ENCODE peak calls at places on chromosomes 7 and 10, in four cellular contexts. D is NCI-H460, F is NCI-H1092, L is endothelial cell. J is an unnamed sample.

GRCh38 chr7:39978252-39978934 is 28.3 kb downstream of the CDK13 start:
- DNase-seq in D (no peak), F (no peak), L (no peak), J (no peak)

GRCh38 chr10:86031-86430 is 36.9 kb upstream of the TUBB8 start:
- DNase-seq in D (no peak), F (no peak), L (no peak), J (no peak)

GRCh38 chr10:17335065-17335464 is 107.0 kb downstream of the VIM start:
- DNase-seq in D (no peak), F (no peak), L (no peak), J (no peak)

GRCh38 chr10:114282526-114282925 is 43.5 kb downstream of the VWA2 start:
- DNase-seq in D (no peak), F (no peak), L (no peak), J (no peak)

GRCh38 chr7:106139253-106140251 is 27.4 kb upstream of the SYPL1 start:
- DNase-seq in D (no peak), F (no peak), L (no peak), J (no peak)

GRCh38 chr7:43954524-43955228 is 28.4 kb downstream of the UBE2D4 start:
- DNase-seq in D (peak), F (peak), L (peak), J (peak)

GRCh38 chr7:366171-366916 is 76.4 kb downstream of the FOXL3 start:
- DNase-seq in D (no peak), F (no peak), L (no peak), J (no peak)

GRCh38 chr7:43761382-43761781 is 2.9 kb downstream of the BLVRA start:
- DNase-seq in D (no peak), F (no peak), L (no peak), J (no peak)

GRCh38 chr10:8050561-8051108 is 3.9 kb upstream of the GATA3 start:
- DNase-seq in D (no peak), F (no peak), L (no peak), J (no peak)

GRCh38 chr7:3598855-3599254 is 297.8 kb downstream of the SDK1 start:
- DNase-seq in D (no peak), F (no peak), L (no peak), J (no peak)

GRCh38 chr7:80508440-80508839 is 3.4 kb downstream of the GNAT3 start:
- DNase-seq in D (no peak), F (no peak), L (no peak), J (no peak)

GRCh38 chr10:109277456-109277855 is 645.9 kb downstream of the XPNPEP1 start:
- DNase-seq in D (no peak), F (no peak), L (no peak), J (no peak)

GRCh38 chr7:16317406-16317805 is 103.9 kb downstream of the CRPPA start:
- DNase-seq in D (no peak), F (no peak), L (no peak), J (no peak)

GRCh38 chr7:153027904-153028303 is 268.4 kb downstream of the ACTR3B start:
- DNase-seq in D (no peak), F (no peak), L (no peak), J (no peak)

GRCh38 chr10:49394933-49395740 is 752 bp downstream of the DRGX start:
- DNase-seq in D (no peak), F (peak), L (peak), J (no peak)

GRCh38 chr7:83442911-83443310 is 206.0 kb downstream of the SEMA3E start:
- DNase-seq in D (no peak), F (no peak), L (no peak), J (no peak)

GRCh38 chr7:29564455-29565185 is 985 bp downstream of the PRR15 start:
- DNase-seq in D (no peak), F (peak), L (peak), J (peak)

GRCh38 chr10:86162696-86163400 is 203.7 kb downstream of the GRID1 start:
- DNase-seq in D (no peak), F (no peak), L (no peak), J (no peak)

GRCh38 chr7:139618482-139619366 is 95.2 kb downstream of the CLEC2L start:
- DNase-seq in D (peak), F (no peak), L (peak), J (peak)

GRCh38 chr10:63103971-63104409 is 29.1 kb upstream of the NRBF2 start:
- DNase-seq in D (no peak), F (no peak), L (no peak), J (no peak)

GRCh38 chr10:33661580-33662269 is 327.3 kb upstream of the NRP1 start:
- DNase-seq in D (no peak), F (no peak), L (peak), J (no peak)

GRCh38 chr7:144725070-144725469 is 110.8 kb downstream of the TPK1 start:
- DNase-seq in D (no peak), F (no peak), L (no peak), J (no peak)

GRCh38 chr10:19592276-19592675 is 224.0 kb upstream of the PLXDC2 start:
- DNase-seq in D (no peak), F (no peak), L (no peak), J (no peak)

GRCh38 chr10:3217301-3217700 is 44.7 kb upstream of the PITRM1 start:
- DNase-seq in D (no peak), F (no peak), L (no peak), J (no peak)

GRCh38 chr7:127821146-127821545 is 169.2 kb downstream of the SND1 start:
- DNase-seq in D (no peak), F (no peak), L (no peak), J (no peak)